ENCODE peak calls at places on chromosomes 1 and 21, in ten cellular contexts. D, F, Z, C, U, E, P, Y, M and R are unnamed samples.

GRCh38 chr1:59494145-59494824 is 197.4 kb downstream of the FGGY start:
- DNase-seq in D (no peak), U (no peak), F (no peak), P (no peak), Z (no peak), Y (no peak), E (no peak), C (peak; percentile 34), M (no peak), R (no peak)

GRCh38 chr1:66764994-66765578 is 12.8 kb downstream of the DYNLT5 start:
- DNase-seq in F (no peak), Y (peak; percentile 21), C (peak; percentile 66), Z (peak; percentile 29), D (peak; percentile 34), U (no peak), M (no peak), P (peak; percentile 49), E (peak; percentile 14), R (no peak)

GRCh38 chr1:224929335-224930237 is at the start of gene DNAH14:
- DNase-seq in U (peak; percentile 94), Z (peak; percentile 11), Y (peak; percentile 30), F (peak; percentile 77), M (peak; percentile 84), E (peak; percentile 66), D (peak; percentile 80), P (peak; percentile 69), C (peak; percentile 79), R (peak; percentile 87)

GRCh38 chr1:202101182-202101581 is 21.5 kb upstream of the GPR37L1 start:
- DNase-seq in P (no peak), M (no peak), U (no peak), C (no peak), Z (no peak), F (no peak), E (no peak), Y (no peak), D (no peak), R (peak; percentile 58)

GRCh38 chr1:201448981-201449380 is 20.0 kb downstream of the PHLDA3 start:
- DNase-seq in F (no peak), E (no peak), M (no peak), D (no peak), Z (no peak), C (no peak), P (no peak), Y (no peak), U (no peak), R (no peak)

GRCh38 chr1:153760440-153760839 is 14.8 kb upstream of the SLC27A3 start:
- DNase-seq in Y (no peak), Z (no peak), U (no peak), M (no peak), D (no peak), P (peak; percentile 39), C (peak; percentile 84), E (no peak), F (no peak), R (no peak)

GRCh38 chr1:154178856-154179811 is 12.8 kb downstream of the TPM3 start:
- DNase-seq in P (no peak), M (no peak), U (no peak), E (no peak), F (no peak), Z (no peak), D (no peak), C (peak; percentile 24), Y (no peak), R (peak; percentile 58)

GRCh38 chr21:46402421-46402820 is 56.3 kb upstream of the DIP2A start:
- DNase-seq in F (no peak), P (no peak), M (no peak), U (no peak), Y (no peak), Z (no peak), E (no peak), C (no peak), D (no peak), R (no peak)

GRCh38 chr1:208132287-208132882 is 111.8 kb downstream of the PLXNA2 start:
- DNase-seq in P (peak; percentile 71), E (peak; percentile 95), F (peak; percentile 65), C (peak; percentile 62), U (peak; percentile 87), Z (no peak), Y (peak; percentile 82), M (peak; percentile 89), D (peak; percentile 86), R (peak; percentile 95)

GRCh38 chr1:44029260-44029910 is 1.9 kb downstream of the SLC6A9 start:
- DNase-seq in P (no peak), Y (no peak), Z (no peak), C (no peak), E (peak; percentile 39), D (no peak), M (no peak), U (no peak), F (no peak), R (no peak)

GRCh38 chr1:157968951-157969350 is 24.5 kb upstream of the KIRREL1 start:
- DNase-seq in E (peak; percentile 10), P (peak; percentile 91), C (peak; percentile 99), M (no peak), F (no peak), Y (no peak), Z (peak; percentile 77), D (no peak), U (no peak), R (no peak)

GRCh38 chr1:157971723-157972122 is 21.7 kb upstream of the KIRREL1 start:
- DNase-seq in U (no peak), C (no peak), E (no peak), Y (no peak), Z (no peak), M (no peak), D (no peak), F (no peak), P (no peak), R (no peak)

GRCh38 chr1:157968503-157968902 is 24.9 kb upstream of the KIRREL1 start:
- DNase-seq in P (peak; percentile 73), C (peak; percentile 98), F (no peak), D (no peak), Z (peak; percentile 60), E (peak; percentile 12), Y (peak; percentile 25), U (no peak), M (peak; percentile 43), R (peak; percentile 67)

GRCh38 chr1:157967205-157967604 is 26.2 kb upstream of the KIRREL1 start:
- DNase-seq in Y (no peak), U (no peak), D (no peak), F (no peak), E (no peak), Z (no peak), M (no peak), P (no peak), C (no peak), R (no peak)

GRCh38 chr1:157969693-157970485 is 23.6 kb upstream of the KIRREL1 start:
- DNase-seq in E (peak; percentile 60), P (peak; percentile 84), Y (peak; percentile 51), M (peak; percentile 58), D (peak; percentile 66), F (peak; percentile 32), Z (peak; percentile 65), C (peak; percentile 94), U (peak; percentile 42), R (no peak)
- TF ChIP-seq CTCF in E (peak; percentile 85), P (peak; percentile 95), Y (peak; percentile 81), M (peak; percentile 83), D (peak; percentile 86), F (peak; percentile 79), Z (peak; percentile 98), C (peak; percentile 99), U (peak; percentile 66), R (peak; percentile 49)

DNA sequence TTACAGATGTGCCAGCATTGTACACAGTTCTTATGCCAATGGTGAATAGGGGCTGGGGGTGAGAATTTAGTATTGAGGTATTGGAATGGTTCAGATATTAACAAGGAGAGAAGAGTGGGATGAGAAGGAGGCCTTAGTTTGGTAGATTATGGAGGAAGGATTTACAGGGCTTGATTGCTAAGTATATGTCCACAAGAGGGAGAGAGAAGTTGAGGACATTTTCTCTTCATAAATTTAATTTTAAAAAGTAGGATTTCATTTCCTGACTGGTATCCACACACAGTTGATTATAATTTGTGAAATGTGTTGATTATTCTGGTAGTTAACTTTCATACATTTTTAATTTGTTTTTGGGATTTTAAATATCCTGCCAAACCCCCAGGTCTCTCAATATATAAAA is 213.0 kb downstream of the ADGRL2 start:
- DNase-seq in P (no peak), Y (no peak), D (no peak), E (no peak), U (no peak), C (no peak), F (no peak), M (no peak), Z (no peak), R (no peak)
- TF ChIP-seq CTCF in P (no peak), Y (no peak), D (no peak), E (no peak), U (no peak), C (peak; percentile 7), F (no peak), M (no peak), Z (no peak), R (no peak)

DNA sequence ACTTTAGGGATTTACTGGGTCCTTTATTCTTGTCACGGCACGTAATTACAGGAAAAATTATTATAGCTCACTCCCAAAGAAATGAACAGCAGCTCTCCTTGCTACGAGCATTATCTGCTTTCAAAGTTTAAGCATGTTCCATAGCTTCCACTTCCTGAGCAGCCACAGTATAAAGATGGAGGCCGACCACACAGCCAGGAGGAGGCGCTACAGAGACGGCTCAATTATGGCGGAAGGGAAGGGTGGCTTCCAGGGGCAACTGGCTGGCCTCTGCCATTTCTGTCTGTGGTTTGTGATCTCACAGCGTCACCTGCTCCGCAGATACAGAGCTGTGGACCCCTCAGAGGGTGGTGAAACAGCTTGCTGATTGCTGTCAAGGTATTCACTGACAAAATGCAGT is 212.3 kb upstream of the GREM2 start:
- DNase-seq in P (no peak), Z (no peak), U (no peak), E (no peak), Y (no peak), C (no peak), F (no peak), M (peak; percentile 15), D (no peak), R (no peak)
- TF ChIP-seq CTCF in P (peak; percentile 25), Z (no peak), U (no peak), E (no peak), Y (no peak), C (peak; percentile 3), F (no peak), M (no peak), D (no peak), R (no peak)

GRCh38 chr21:44548381-44548780 is 2.9 kb downstream of the KRTAP10-2 start:
- DNase-seq in Y (no peak), P (no peak), M (no peak), C (no peak), U (no peak), E (no peak), D (no peak), Z (no peak), F (no peak), R (no peak)

GRCh38 chr21:44550807-44551206 is 498 bp downstream of the KRTAP10-2 start:
- DNase-seq in Z (no peak), U (no peak), M (no peak), D (no peak), F (no peak), Y (peak; percentile 9), E (no peak), C (no peak), P (no peak), R (no peak)

GRCh38 chr21:44548922-44549321 is 2.4 kb downstream of the KRTAP10-2 start:
- DNase-seq in U (no peak), D (no peak), M (no peak), Z (no peak), E (no peak), P (no peak), C (no peak), F (peak; percentile 6), Y (no peak), R (no peak)

GRCh38 chr21:44551290-44552015 is at the start of gene KRTAP10-2:
- DNase-seq in D (no peak), Y (peak; percentile 6), E (no peak), P (no peak), F (peak; percentile 8), U (no peak), Z (no peak), M (no peak), C (no peak), R (no peak)

GRCh38 chr21:44549525-44550211 is 1.6 kb downstream of the KRTAP10-2 start:
- DNase-seq in Z (no peak), E (no peak), D (no peak), P (no peak), M (peak; percentile 61), F (peak; percentile 7), C (no peak), Y (no peak), U (no peak), R (no peak)
- TF ChIP-seq CTCF in Z (no peak), E (no peak), D (no peak), P (no peak), M (no peak), F (no peak), C (no peak), Y (no peak), U (no peak), R (no peak)